ENCODE peak calls at places on chromosomes 2 and 18, in nine cellular contexts. Z is RWPE2, G is transverse colon, A is tibial nerve, T is GM12878, Y is colonic mucosa, C is HAP-1, D is spleen, H is hepatocyte. K is an unnamed sample.
A peak's percentile ranks its signal among the peaks of the same experiment; 100 is the strongest.

GRCh38 chr2:67260348-67261277 is 136.5 kb upstream of the ETAA1 start:
- DNase-seq in G (peak; percentile 56), C (no peak), H (peak; percentile 59), Z (peak; percentile 78), Y (peak; percentile 46), T (no peak), D (no peak), A (peak; percentile 15), K (peak; percentile 96)

GRCh38 chr18:58288922-58289797 is 245.1 kb downstream of the NEDD4L start:
- DNase-seq in Y (no peak), C (no peak), T (no peak), D (no peak), Z (no peak), G (no peak), A (no peak), H (peak; percentile 64), K (peak; percentile 79)

GRCh38 chr18:3451989-3452749 is 2.2 kb downstream of the TGIF1 start:
- DNase-seq in T (no peak), Z (peak; percentile 64), C (peak; percentile 71), H (peak; percentile 71), G (peak; percentile 78), Y (peak; percentile 84), A (peak; percentile 50), D (peak; percentile 88), K (peak; percentile 81)

GRCh38 chr2:110816404-110817365 is 84.3 kb downstream of the ACOXL start:
- DNase-seq in C (no peak), T (no peak), H (no peak), D (no peak), G (no peak), Z (no peak), Y (no peak), A (no peak), K (peak; percentile 4)

GRCh38 chr2:71595549-71595948 is 142.2 kb downstream of the DYSF start:
- DNase-seq in A (no peak), T (no peak), H (peak; percentile 52), D (no peak), G (no peak), C (peak; percentile 40), Z (no peak), Y (no peak), K (no peak)

GRCh38 chr2:66279024-66279423 is 155.9 kb upstream of the MEIS1 start:
- DNase-seq in Z (no peak), C (no peak), H (no peak), Y (no peak), D (no peak), T (no peak), G (no peak), A (no peak), K (no peak)

GRCh38 chr2:20635698-20636584 is 15.0 kb downstream of the HS1BP3 start:
- DNase-seq in D (peak; percentile 92), A (peak; percentile 90), Z (no peak), C (peak; percentile 91), T (no peak), Y (peak; percentile 87), H (peak; percentile 93), G (peak; percentile 88), K (peak; percentile 86)

GRCh38 chr2:5373200-5373599 is 319.0 kb upstream of the SOX11 start:
- DNase-seq in Y (no peak), H (peak; percentile 38), G (no peak), Z (no peak), A (no peak), D (no peak), C (no peak), T (no peak), K (peak; percentile 15)

GRCh38 chr2:227363756-227364155 is 15.3 kb downstream of the TM4SF20 start:
- DNase-seq in Z (no peak), C (no peak), G (no peak), D (no peak), Y (no peak), T (no peak), H (no peak), A (no peak), K (peak; percentile 50)

GRCh38 chr18:51398104-51398503 is 200.6 kb upstream of the MEX3C start:
- DNase-seq in Z (no peak), Y (no peak), G (no peak), T (no peak), H (no peak), C (no peak), A (no peak), D (no peak), K (peak; percentile 50)
- H3K4me3 ChIP-seq in Z (no peak overlapping the region), Y (no peak overlapping the region), G (no peak overlapping the region), T (no peak overlapping the region), H (no peak overlapping the region), C (no peak overlapping the region), A (no peak overlapping the region), D (no peak overlapping the region), K (no peak overlapping the region)

DNA sequence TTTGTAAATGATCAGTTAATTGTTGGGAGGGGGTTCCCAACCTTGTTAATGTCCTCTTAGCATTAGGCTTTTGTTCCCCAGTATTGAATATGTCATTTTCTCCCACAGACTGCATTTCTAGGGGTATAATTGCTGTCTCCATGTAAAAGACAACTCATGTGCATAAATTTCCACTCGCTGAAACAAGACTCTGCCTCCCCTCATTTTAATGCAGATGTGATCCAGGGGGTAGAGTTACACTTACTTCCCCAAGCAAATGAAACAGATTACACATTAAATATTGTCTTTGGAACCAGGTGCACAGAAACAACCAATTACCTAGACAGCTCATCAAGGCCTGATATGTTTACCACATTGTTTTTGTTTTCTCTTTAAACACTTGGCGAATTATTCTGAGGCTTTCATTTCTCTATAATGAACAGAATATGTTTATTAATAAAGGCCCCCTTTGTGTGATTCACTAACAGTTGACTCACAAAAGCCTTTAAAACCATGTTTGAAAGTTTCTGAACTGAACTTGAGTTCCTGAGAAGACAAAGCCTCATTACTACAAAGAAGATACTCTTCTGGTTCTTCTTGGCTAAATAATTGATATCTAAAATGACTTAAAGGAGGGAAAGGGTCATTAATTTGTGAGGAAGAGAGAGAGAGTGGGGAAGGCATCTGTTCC is 15.0 kb upstream of the ACVR1 start:
- DNase-seq in C (no peak), A (no peak), H (no peak), T (no peak), G (no peak), Z (no peak), D (no peak), Y (no peak), K (no peak)
- H3K4me3 ChIP-seq in C (no peak overlapping the region), A (no peak overlapping the region), H (no peak overlapping the region), T (no peak overlapping the region), G (no peak overlapping the region), Z (no peak overlapping the region), D (no peak overlapping the region), Y (no peak overlapping the region), K (no peak overlapping the region)

GRCh38 chr2:38406597-38407110 is 29.6 kb upstream of the ATL2 start:
- DNase-seq in D (no peak), H (no peak), C (peak; percentile 72), T (no peak), Z (no peak), A (peak; percentile 40), G (no peak), Y (no peak), K (peak; percentile 25)
- H3K4me3 ChIP-seq in D (no peak overlapping the region), H (no peak overlapping the region), C (no peak overlapping the region), T (no peak overlapping the region), Z (no peak overlapping the region), A (no peak overlapping the region), G (no peak overlapping the region), Y (no peak overlapping the region), K (no peak overlapping the region)

GRCh38 chr18:23356416-23356815 is 96.7 kb upstream of the RIOK3 start:
- DNase-seq in D (no peak), Z (no peak), T (no peak), C (no peak), A (no peak), H (no peak), Y (no peak), G (no peak), K (no peak)

GRCh38 chr18:23355206-23355605 is 97.9 kb upstream of the RIOK3 start:
- DNase-seq in C (no peak), A (no peak), D (no peak), G (no peak), Y (no peak), Z (no peak), T (no peak), H (no peak), K (no peak)

GRCh38 chr18:23354625-23355024 is 98.5 kb upstream of the RIOK3 start:
- DNase-seq in G (no peak), Y (no peak), C (no peak), D (no peak), H (peak; percentile 48), A (no peak), T (no peak), Z (no peak), K (peak; percentile 57)

GRCh38 chr18:23356915-23357421 is 96.1 kb upstream of the RIOK3 start:
- DNase-seq in D (no peak), C (no peak), H (no peak), T (no peak), G (no peak), Y (no peak), A (no peak), Z (no peak), K (peak; percentile 92)

DNA sequence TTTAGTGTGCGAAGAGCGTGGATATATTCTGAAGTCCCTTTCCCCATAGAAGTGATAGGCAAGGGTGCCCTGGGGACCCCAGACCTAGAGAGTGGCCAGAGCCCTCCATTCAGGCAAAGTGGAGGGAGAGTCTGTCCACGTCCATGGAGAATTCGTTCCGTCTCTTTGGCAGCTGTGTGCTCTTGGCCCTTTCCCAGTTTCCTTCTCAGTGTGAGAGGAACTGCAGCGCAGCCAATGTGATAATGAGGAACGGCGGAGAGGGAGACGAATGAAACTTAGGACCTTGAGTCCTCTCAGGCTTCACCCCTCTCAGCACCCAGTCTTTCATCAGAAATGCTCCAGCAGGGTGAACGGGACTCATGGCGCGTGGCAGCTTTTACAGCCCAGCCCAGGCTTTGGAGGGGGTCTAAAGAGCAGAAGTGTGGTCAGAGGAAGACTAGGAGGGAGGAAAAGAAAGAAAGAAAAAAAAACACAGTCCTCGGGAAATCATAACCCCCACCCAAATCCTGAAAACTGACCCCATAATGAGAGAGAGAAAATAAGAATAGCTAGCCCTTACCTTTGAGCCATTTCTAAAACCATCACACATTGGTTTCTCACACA is 95.0 kb upstream of the RIOK3 start:
- DNase-seq in D (no peak), C (no peak), G (peak; percentile 22), H (no peak), T (no peak), Y (peak; percentile 41), Z (no peak), A (peak; percentile 41), K (peak; percentile 54)
- H3K4me3 ChIP-seq in D (no peak overlapping the region), C (no peak overlapping the region), G (no peak overlapping the region), H (no peak overlapping the region), T (peak overlapping the region; percentile 39), Y (no peak overlapping the region), Z (no peak overlapping the region), A (no peak overlapping the region), K (no peak overlapping the region)

K was measured in choroid plexus epithelial cell.